ENCODE peak calls at places on chromosomes 11 and 22, in four cellular contexts. One of them, this sample, is unnamed.

GRCh38 chr11:65651339-65651588 is 11.5 kb downstream of the RELA start:
- DNase-seq in H9: no peak
- DNase-seq in H1: no peak
- DNase-seq in mesendoderm: no peak
- DNase-seq in this sample: no peak

GRCh38 chr11:117818036-117818858 is 6.3 kb downstream of the FXYD2 start:
- DNase-seq in mesendoderm: peak
- DNase-seq in H9: no peak
- DNase-seq in H1: no peak
- DNase-seq in this sample: peak

GRCh38 chr11:122796128-122796717 is 42.1 kb upstream of the CRTAM start:
- DNase-seq in mesendoderm: peak
- DNase-seq in H1: peak
- DNase-seq in H9: peak
- DNase-seq in this sample: peak

GRCh38 chr11:131824766-131825165 is 454.4 kb downstream of the NTM start:
- DNase-seq in H1: no peak
- DNase-seq in mesendoderm: no peak
- DNase-seq in H9: no peak
- DNase-seq in this sample: peak

GRCh38 chr11:1827095-1827797 is 7.5 kb upstream of the SYT8 start:
- DNase-seq in H9: no peak
- DNase-seq in mesendoderm: no peak
- DNase-seq in H1: no peak
- DNase-seq in this sample: peak

GRCh38 chr11:8776209-8776608 is 93.6 kb downstream of the RPL27A start:
- DNase-seq in H1: no peak
- DNase-seq in H9: no peak
- DNase-seq in mesendoderm: no peak
- DNase-seq in this sample: no peak

GRCh38 chr11:111155021-111155420 is 90.5 kb upstream of the POU2AF2 start:
- DNase-seq in H9: no peak
- DNase-seq in mesendoderm: no peak
- DNase-seq in H1: no peak
- DNase-seq in this sample: peak

GRCh38 chr22:22103078-22103593 is 120.5 kb upstream of the TOP3B start:
- DNase-seq in H1: peak
- DNase-seq in H9: peak
- DNase-seq in mesendoderm: peak
- DNase-seq in this sample: no peak

GRCh38 chr22:29855611-29856181 is 17.6 kb upstream of the ASCC2 start:
- DNase-seq in H1: no peak
- DNase-seq in mesendoderm: no peak
- DNase-seq in H9: no peak
- DNase-seq in this sample: no peak

GRCh38 chr11:12130180-12130980 is 20.0 kb downstream of the MICAL2 start:
- DNase-seq in H9: no peak
- DNase-seq in H1: no peak
- DNase-seq in mesendoderm: no peak
- DNase-seq in this sample: no peak

GRCh38 chr11:76824083-76824939 is 36.4 kb upstream of the ACER3 start:
- DNase-seq in H1: no peak
- DNase-seq in H9: no peak
- DNase-seq in mesendoderm: no peak
- DNase-seq in this sample: peak

GRCh38 chr11:64859542-64860414 is 15.3 kb upstream of the CDC42BPG start:
- DNase-seq in H9: no peak
- DNase-seq in H1: no peak
- DNase-seq in mesendoderm: no peak
- DNase-seq in this sample: no peak

GRCh38 chr11:36148701-36149100 is 140.5 kb downstream of the COMMD9 start:
- DNase-seq in mesendoderm: no peak
- DNase-seq in H1: no peak
- DNase-seq in H9: no peak
- DNase-seq in this sample: no peak

GRCh38 chr11:65425971-65426838 is 3.6 kb downstream of the NEAT1 start:
- DNase-seq in H1: no peak
- DNase-seq in H9: no peak
- DNase-seq in mesendoderm: no peak
- DNase-seq in this sample: peak

GRCh38 chr11:73182824-73183321 is 35.2 kb upstream of the P2RY2 start:
- DNase-seq in H1: no peak
- DNase-seq in mesendoderm: no peak
- DNase-seq in H9: no peak
- DNase-seq in this sample: no peak

GRCh38 chr11:103800406-103801114 is 235.9 kb upstream of the DDI1 start:
- DNase-seq in H1: no peak
- DNase-seq in mesendoderm: peak
- DNase-seq in H9: peak
- DNase-seq in this sample: no peak

GRCh38 chr22:45529966-45530575 is 27.4 kb downstream of the FBLN1 start:
- DNase-seq in H1: no peak
- DNase-seq in mesendoderm: no peak
- DNase-seq in H9: no peak
- DNase-seq in this sample: peak

GRCh38 chr22:38968801-38969200 is 11.4 kb downstream of the APOBEC3A start:
- DNase-seq in mesendoderm: no peak
- DNase-seq in H9: no peak
- DNase-seq in H1: no peak
- DNase-seq in this sample: no peak

GRCh38 chr11:91497847-91498246 is 726.8 kb upstream of the FAT3 start:
- DNase-seq in mesendoderm: no peak
- DNase-seq in H1: no peak
- DNase-seq in H9: no peak
- DNase-seq in this sample: no peak

GRCh38 chr11:119829407-119829806 is 100.4 kb upstream of the NECTIN1 start:
- DNase-seq in H1: no peak
- DNase-seq in H9: no peak
- DNase-seq in mesendoderm: no peak
- DNase-seq in this sample: no peak

GRCh38 chr11:112241486-112241885 is 15.3 kb downstream of the PTS start:
- DNase-seq in H9: no peak
- DNase-seq in H1: no peak
- DNase-seq in mesendoderm: no peak
- DNase-seq in this sample: peak

GRCh38 chr22:33894515-33894914 is 25.8 kb downstream of the LARGE1 start:
- DNase-seq in H9: no peak
- DNase-seq in H1: no peak
- DNase-seq in mesendoderm: no peak
- DNase-seq in this sample: no peak

GRCh38 chr11:66232769-66233168 is 35.7 kb upstream of the RAB1B start:
- DNase-seq in mesendoderm: no peak
- DNase-seq in H1: no peak
- DNase-seq in H9: no peak
- DNase-seq in this sample: no peak

GRCh38 chr11:44528103-44528502 is 37.4 kb upstream of the CD82 start:
- DNase-seq in mesendoderm: peak
- DNase-seq in H9: no peak
- DNase-seq in H1: no peak
- DNase-seq in this sample: no peak

GRCh38 chr11:67371549-67372231 is 1.7 kb downstream of the CLCF1 start:
- DNase-seq in H9: peak
- DNase-seq in mesendoderm: peak
- DNase-seq in H1: peak
- DNase-seq in this sample: peak

GRCh38 chr11:64887757-64888405 is 9.5 kb upstream of the EHD1 start:
- DNase-seq in mesendoderm: peak
- DNase-seq in H1: peak
- DNase-seq in H9: peak
- DNase-seq in this sample: no peak

GRCh38 chr11:70127653-70128434 is 49.7 kb downstream of the ANO1 start:
- DNase-seq in H1: no peak
- DNase-seq in H9: no peak
- DNase-seq in mesendoderm: peak
- DNase-seq in this sample: peak
- H4K5ac ChIP-seq in H1: no peak
- H4K5ac ChIP-seq in H9: no peak
- H4K5ac ChIP-seq in mesendoderm: no peak
- H4K5ac ChIP-seq in this sample: peak

GRCh38 chr11:29755474-29755873 is 261.4 kb downstream of the KCNA4 start:
- DNase-seq in H1: no peak
- DNase-seq in H9: no peak
- DNase-seq in mesendoderm: no peak
- DNase-seq in this sample: no peak

GRCh38 chr11:29750392-29750791 is 266.4 kb downstream of the KCNA4 start:
- DNase-seq in mesendoderm: no peak
- DNase-seq in H9: no peak
- DNase-seq in H1: no peak
- DNase-seq in this sample: no peak

DNA sequence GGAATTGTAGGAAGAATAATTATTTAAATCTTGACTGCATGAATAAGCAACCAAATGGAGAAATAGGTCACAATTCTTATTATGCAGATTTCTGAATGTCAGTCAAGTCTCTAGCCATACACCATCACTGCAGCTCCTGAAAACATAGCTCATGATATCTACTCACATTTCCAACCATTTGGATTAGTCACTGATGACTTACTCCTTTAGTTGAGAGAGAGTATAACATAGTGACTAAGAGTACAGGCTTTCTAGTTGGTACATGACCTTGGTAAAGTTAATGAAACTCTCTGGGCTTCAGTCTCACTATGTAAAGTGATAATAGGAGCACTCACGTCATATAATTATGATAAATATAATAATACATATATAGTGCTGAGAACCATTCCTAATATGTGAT is 265.2 kb downstream of the KCNA4 start:
- DNase-seq in mesendoderm: no peak
- DNase-seq in H9: no peak
- DNase-seq in H1: no peak
- DNase-seq in this sample: no peak
- H4K5ac ChIP-seq in mesendoderm: no peak
- H4K5ac ChIP-seq in H9: no peak
- H4K5ac ChIP-seq in H1: no peak
- H4K5ac ChIP-seq in this sample: no peak

GRCh38 chr11:116199182-116199581 is 573.6 kb downstream of the BUD13 start:
- DNase-seq in H1: no peak
- DNase-seq in H9: no peak
- DNase-seq in mesendoderm: no peak
- DNase-seq in this sample: no peak
- H4K5ac ChIP-seq in H1: no peak
- H4K5ac ChIP-seq in H9: no peak
- H4K5ac ChIP-seq in mesendoderm: no peak
- H4K5ac ChIP-seq in this sample: no peak

GRCh38 chr11:95498731-95499396 is 267.9 kb upstream of the SESN3 start:
- DNase-seq in mesendoderm: peak
- DNase-seq in H9: peak
- DNase-seq in H1: peak
- DNase-seq in this sample: no peak

GRCh38 chr11:95500466-95500865 is 269.5 kb upstream of the SESN3 start:
- DNase-seq in H9: no peak
- DNase-seq in H1: no peak
- DNase-seq in mesendoderm: peak
- DNase-seq in this sample: no peak

GRCh38 chr11:95502522-95502921 is 271.5 kb upstream of the SESN3 start:
- DNase-seq in H9: no peak
- DNase-seq in mesendoderm: no peak
- DNase-seq in H1: no peak
- DNase-seq in this sample: no peak

GRCh38 chr11:95501761-95502266 is 270.8 kb upstream of the SESN3 start:
- DNase-seq in H9: no peak
- DNase-seq in mesendoderm: no peak
- DNase-seq in H1: no peak
- DNase-seq in this sample: no peak

GRCh38 chr11:95499516-95500135 is 268.6 kb upstream of the SESN3 start:
- DNase-seq in mesendoderm: peak
- DNase-seq in H9: no peak
- DNase-seq in H1: no peak
- DNase-seq in this sample: peak
- H4K5ac ChIP-seq in mesendoderm: no peak
- H4K5ac ChIP-seq in H9: no peak
- H4K5ac ChIP-seq in H1: no peak
- H4K5ac ChIP-seq in this sample: no peak

GRCh38 chr22:48209473-48210271 is 1447.2 kb downstream of the TBC1D22A start:
- DNase-seq in mesendoderm: no peak
- DNase-seq in H9: no peak
- DNase-seq in H1: no peak
- DNase-seq in this sample: no peak
- H4K5ac ChIP-seq in mesendoderm: no peak
- H4K5ac ChIP-seq in H9: no peak
- H4K5ac ChIP-seq in H1: no peak
- H4K5ac ChIP-seq in this sample: no peak